ENCODE peak calls at places on chromosomes 2 and 18, in six cellular contexts. W is HCT116, X is B cell, A is fibroblast of the aortic adventitia, L is A549, Z is tibial artery. O is an unnamed sample.

GRCh38 chr2:225582355-225583116 is 183.0 kb downstream of the NYAP2 start:
- DNase-seq in X (no peak), W (no peak), A (no peak), L (no peak), Z (no peak), O (no peak)

GRCh38 chr2:191200910-191201309 is 44.3 kb upstream of the MYO1B start:
- DNase-seq in X (no peak), L (no peak), W (no peak), A (no peak), Z (no peak), O (no peak)

GRCh38 chr18:23337599-23338444 is 115.3 kb upstream of the RIOK3 start:
- DNase-seq in L (peak), X (no peak), Z (no peak), W (peak), A (no peak), O (no peak)

GRCh38 chr2:145230546-145230945 is 710.6 kb upstream of the ZEB2 start:
- DNase-seq in A (peak), W (no peak), L (no peak), Z (no peak), X (no peak), O (no peak)

GRCh38 chr2:26848336-26849055 is 564 bp downstream of the DPYSL5 start:
- DNase-seq in L (peak), X (peak), W (no peak), Z (no peak), A (no peak), O (no peak)

GRCh38 chr2:20585710-20586378 is 65.1 kb downstream of the HS1BP3 start:
- DNase-seq in X (no peak), W (no peak), A (no peak), Z (no peak), L (no peak), O (no peak)

GRCh38 chr2:220103596-220103995 is 476.2 kb downstream of the SLC4A3 start:
- DNase-seq in L (no peak), Z (no peak), X (no peak), A (no peak), W (no peak), O (no peak)

GRCh38 chr2:80519699-80520291 is 215.2 kb upstream of the LRRTM1 start:
- DNase-seq in X (no peak), W (no peak), A (no peak), L (no peak), Z (no peak), O (no peak)

GRCh38 chr2:204680576-204680975 is 135.3 kb downstream of the PARD3B start:
- DNase-seq in X (no peak), A (peak), Z (no peak), W (no peak), L (no peak), O (no peak)

GRCh38 chr2:174668075-174668474 is 70.5 kb upstream of the WIPF1 start:
- DNase-seq in A (no peak), L (no peak), Z (no peak), X (no peak), W (no peak), O (no peak)

GRCh38 chr2:199325881-199326280 is 131.9 kb downstream of the SATB2 start:
- DNase-seq in L (no peak), X (no peak), A (no peak), Z (no peak), W (no peak), O (no peak)

GRCh38 chr18:56662902-56663301 is 11.7 kb downstream of the WDR7 start:
- DNase-seq in L (no peak), A (no peak), W (no peak), X (no peak), Z (no peak), O (no peak)

GRCh38 chr18:77102246-77103040 is 30.1 kb downstream of the MBP start:
- DNase-seq in L (no peak), A (peak), W (no peak), Z (no peak), X (no peak), O (peak)

GRCh38 chr18:26634631-26635030 is 86.3 kb upstream of the KCTD1 start:
- DNase-seq in A (no peak), W (no peak), L (no peak), X (no peak), Z (no peak), O (no peak)

GRCh38 chr2:63661076-63661475 is 72.3 kb downstream of the MDH1 start:
- DNase-seq in W (no peak), A (peak), L (no peak), Z (no peak), X (no peak), O (peak)

GRCh38 chr2:16226942-16227664 is 286.8 kb downstream of the MYCN start:
- DNase-seq in X (no peak), L (no peak), A (no peak), W (no peak), Z (no peak), O (no peak)

GRCh38 chr18:12371590-12371989 is 5.4 kb downstream of the AFG3L2 start:
- DNase-seq in X (no peak), A (no peak), W (no peak), L (no peak), Z (no peak), O (no peak)

GRCh38 chr2:120722603-120723421 is 12.9 kb upstream of the GLI2 start:
- DNase-seq in W (no peak), Z (no peak), X (no peak), L (peak), A (peak), O (no peak)

GRCh38 chr2:38076250-38076709 is 329 bp upstream of the CYP1B1 start:
- DNase-seq in L (peak), W (peak), A (peak), Z (peak), X (peak), O (peak)

GRCh38 chr2:3433339-3433699 is 53.8 kb downstream of the TRAPPC12 start:
- DNase-seq in W (no peak), L (no peak), Z (no peak), A (no peak), X (no peak), O (no peak)

GRCh38 chr2:152037711-152038110 is 61.1 kb downstream of the CACNB4 start:
- DNase-seq in W (no peak), Z (peak), X (no peak), A (peak), L (no peak), O (no peak)

GRCh38 chr2:152407204-152407721 is 72.3 kb downstream of the FMNL2 start:
- DNase-seq in Z (peak), W (no peak), X (peak), A (peak), L (peak), O (no peak)

GRCh38 chr2:235979753-235980459 is 188.3 kb downstream of the GBX2 start:
- DNase-seq in W (no peak), A (no peak), X (no peak), L (no peak), Z (no peak), O (no peak)

GRCh38 chr2:150143087-150143536 is 344.4 kb downstream of the RND3 start:
- DNase-seq in X (no peak), A (peak), L (no peak), Z (no peak), W (no peak), O (no peak)

GRCh38 chr2:160747771-160748170 is 254.2 kb upstream of the RBMS1 start:
- DNase-seq in L (no peak), A (peak), Z (no peak), W (no peak), X (no peak), O (peak)

GRCh38 chr2:10188211-10188610 is 65.7 kb downstream of the RRM2 start:
- DNase-seq in A (no peak), Z (no peak), L (peak), W (peak), X (no peak), O (no peak)
- TF ChIP-seq CTCF in A (peak), Z (no peak), L (peak), W (peak), X (no peak), O (no peak)

DNA sequence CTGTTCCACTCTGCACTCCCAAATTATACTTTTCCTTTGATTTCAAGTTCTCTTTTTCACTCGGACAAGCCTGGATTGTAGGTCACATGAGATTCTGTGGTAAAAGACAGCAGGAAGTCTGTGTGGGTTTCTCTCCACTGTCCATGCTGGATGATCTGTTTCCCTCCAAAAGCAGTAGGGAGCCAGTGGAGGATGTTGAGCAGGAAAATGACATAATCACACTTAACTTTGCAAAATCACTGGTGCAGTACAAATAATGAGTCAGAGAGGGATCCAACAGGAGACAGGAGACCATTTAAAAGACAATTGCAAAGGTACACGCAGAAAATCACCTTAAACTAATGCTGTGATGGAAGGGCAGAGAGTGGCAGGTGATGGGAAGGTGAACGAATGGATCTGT is 301.3 kb downstream of the ZNF407 start:
- DNase-seq in L (peak), W (no peak), Z (no peak), A (peak), X (no peak), O (no peak)
- TF ChIP-seq CTCF in L (no peak), W (no peak), Z (no peak), A (no peak), X (no peak), O (no peak)

GRCh38 chr18:36829362-36830140 is 624 bp downstream of the KIAA1328 start:
- DNase-seq in W (no peak), Z (no peak), A (peak), L (no peak), X (no peak), O (no peak)
- TF ChIP-seq CTCF in W (peak), Z (no peak), A (no peak), L (no peak), X (no peak), O (no peak)

GRCh38 chr2:184646177-184646576 is 47.8 kb downstream of the ZNF804A start:
- DNase-seq in L (no peak), A (peak), X (no peak), W (no peak), Z (no peak), O (peak)

GRCh38 chr2:184646593-184646992 is 48.3 kb downstream of the ZNF804A start:
- DNase-seq in L (no peak), Z (no peak), X (no peak), A (no peak), W (no peak), O (no peak)

DNA sequence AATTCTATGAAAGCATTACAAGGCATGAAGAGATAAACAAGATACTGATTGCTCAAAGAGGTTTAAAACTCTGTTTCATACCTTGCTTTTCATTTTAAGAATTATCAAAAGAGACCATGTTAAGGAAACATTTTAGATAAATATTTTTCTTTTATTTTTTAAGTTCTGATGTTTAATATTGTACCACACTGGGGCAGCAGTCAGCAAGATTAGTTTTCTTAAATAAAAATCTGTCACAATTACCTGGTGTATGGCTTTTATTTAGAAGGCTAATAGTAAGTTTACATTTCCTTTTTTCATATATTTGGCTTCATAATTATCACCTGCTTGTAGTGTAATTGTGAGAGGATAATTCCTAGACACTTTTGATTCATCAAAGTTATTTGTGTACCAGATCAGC is 46.4 kb downstream of the ZNF804A start:
- DNase-seq in L (no peak), Z (no peak), A (peak), X (no peak), W (peak), O (peak)
- TF ChIP-seq CTCF in L (no peak), Z (no peak), A (peak), X (no peak), W (no peak), O (peak)

DNA sequence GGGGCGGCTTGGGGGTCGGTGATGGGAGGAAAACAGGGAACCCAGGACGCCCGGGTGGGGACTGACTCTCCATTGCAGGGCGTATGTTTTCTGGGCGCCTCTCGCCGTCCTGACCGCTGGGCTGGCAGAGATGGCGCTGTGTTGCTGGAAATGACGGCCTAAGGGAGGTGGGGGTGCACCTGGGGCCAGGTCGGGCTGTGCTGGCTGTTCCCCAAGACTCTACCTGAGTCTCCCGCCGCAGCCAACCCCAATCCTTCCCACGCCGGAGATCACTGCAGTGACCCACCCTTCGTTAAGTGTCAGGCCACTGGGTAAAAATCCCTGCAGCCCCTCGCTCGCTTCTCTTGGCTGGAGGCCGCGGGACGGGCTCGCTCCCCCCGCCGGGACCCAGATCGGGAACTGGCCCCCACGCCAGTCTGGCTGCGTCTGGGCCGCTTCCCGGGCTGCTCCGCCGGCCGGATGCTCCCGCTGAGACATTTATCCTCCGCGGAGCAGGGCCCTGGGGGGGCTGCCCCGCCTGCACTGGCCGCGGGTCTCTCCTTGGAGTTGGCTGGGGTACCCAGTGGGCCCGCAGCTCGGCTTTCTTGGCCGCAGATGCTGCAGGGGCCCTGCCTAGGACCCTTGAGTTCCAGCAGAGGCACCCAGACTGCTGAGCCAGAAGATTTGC is 7.8 kb upstream of the ARMC9 start:
- DNase-seq in L (no peak), Z (peak), A (peak), W (no peak), X (no peak), O (no peak)
- TF ChIP-seq CTCF in L (no peak), Z (peak), A (peak), W (no peak), X (no peak), O (no peak)

GRCh38 chr18:52907942-52908341 is 567.9 kb downstream of the DCC start:
- DNase-seq in Z (no peak), L (no peak), W (no peak), A (no peak), X (no peak), O (no peak)

GRCh38 chr18:52902188-52902587 is 562.2 kb downstream of the DCC start:
- DNase-seq in W (no peak), A (no peak), L (no peak), X (no peak), Z (no peak), O (no peak)

GRCh38 chr18:52907522-52907921 is 567.5 kb downstream of the DCC start:
- DNase-seq in A (no peak), W (no peak), X (no peak), L (no peak), Z (no peak), O (no peak)

GRCh38 chr18:52903858-52904257 is 563.9 kb downstream of the DCC start:
- DNase-seq in A (no peak), W (no peak), X (no peak), Z (no peak), L (peak), O (no peak)
- TF ChIP-seq CTCF in A (no peak), W (no peak), X (peak), Z (no peak), L (peak), O (no peak)

DNA sequence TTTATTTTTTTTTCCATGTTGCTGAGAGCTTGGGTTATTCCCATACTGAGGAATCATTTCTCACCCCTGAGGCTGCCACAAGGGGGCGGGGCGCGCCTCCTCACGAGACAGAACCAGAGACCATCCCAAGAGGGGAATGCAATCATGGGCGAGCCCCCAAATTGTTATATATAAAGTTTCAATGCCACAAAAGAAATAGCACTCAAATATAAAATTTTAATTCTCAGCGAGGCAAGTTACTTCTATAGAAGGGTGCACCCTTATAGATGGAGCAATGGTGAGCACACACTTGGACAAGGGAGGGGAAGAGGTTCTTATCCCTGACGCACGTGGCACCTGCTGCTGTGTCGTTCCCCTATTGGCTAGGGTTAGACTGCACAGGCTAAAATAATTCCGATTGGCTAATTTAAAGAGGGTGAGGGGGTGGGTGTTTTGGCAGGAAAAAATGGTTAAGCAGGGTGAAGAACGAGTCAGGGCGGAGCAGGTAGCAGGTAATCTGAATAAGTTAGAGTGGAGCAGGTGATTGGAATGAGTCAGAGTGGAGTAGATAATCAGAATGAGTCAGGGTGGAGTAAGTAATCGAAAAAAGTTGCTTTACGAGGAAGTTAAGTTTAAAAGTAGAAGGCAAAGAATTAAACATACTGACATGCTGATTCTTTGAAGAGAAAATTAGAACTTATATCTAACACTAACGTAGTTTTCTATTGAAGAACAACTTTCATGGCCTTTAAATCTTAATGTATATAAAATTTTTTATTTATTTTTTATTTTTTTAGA is 177.5 kb downstream of the MTCL1 start:
- DNase-seq in A (no peak), Z (no peak), L (peak), X (no peak), W (peak), O (no peak)
- TF ChIP-seq CTCF in A (peak), Z (no peak), L (peak), X (no peak), W (peak), O (no peak)

DNA sequence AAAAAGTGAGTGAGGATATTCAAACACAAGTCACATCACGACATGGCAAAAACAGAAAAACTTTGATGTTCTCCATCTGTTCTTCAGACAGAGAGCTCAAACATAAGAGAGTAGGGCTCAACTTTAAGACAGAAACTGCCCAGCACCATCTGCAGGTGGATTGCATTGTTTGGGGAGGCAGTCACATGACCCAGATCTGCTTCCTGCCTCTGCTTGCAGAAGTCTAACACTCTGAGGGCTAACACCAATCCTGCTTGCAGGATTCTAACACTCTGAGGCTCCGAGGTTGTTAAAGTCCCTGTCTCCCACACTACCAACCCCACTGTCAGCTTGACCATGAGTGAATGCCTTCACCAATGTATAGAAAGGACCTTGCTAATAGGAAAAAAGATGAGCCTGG is 176.8 kb upstream of the CREB1 start:
- DNase-seq in Z (no peak), L (no peak), X (no peak), A (peak), W (no peak), O (no peak)
- TF ChIP-seq CTCF in Z (no peak), L (no peak), X (no peak), A (no peak), W (peak), O (no peak)

GRCh38 chr2:44210362-44210761 is 41.7 kb downstream of the PPM1B start:
- DNase-seq in A (no peak), L (no peak), Z (no peak), W (no peak), X (no peak), O (no peak)

GRCh38 chr2:44211183-44211582 is 42.5 kb downstream of the PPM1B start:
- DNase-seq in A (no peak), X (no peak), W (no peak), L (no peak), Z (no peak), O (no peak)

GRCh38 chr2:44207102-44207501 is 38.4 kb downstream of the PPM1B start:
- DNase-seq in X (no peak), W (no peak), L (no peak), Z (no peak), A (no peak), O (no peak)

GRCh38 chr2:44215827-44216226 is 47.2 kb downstream of the PPM1B start:
- DNase-seq in W (no peak), L (no peak), Z (no peak), A (no peak), X (no peak), O (no peak)

DNA sequence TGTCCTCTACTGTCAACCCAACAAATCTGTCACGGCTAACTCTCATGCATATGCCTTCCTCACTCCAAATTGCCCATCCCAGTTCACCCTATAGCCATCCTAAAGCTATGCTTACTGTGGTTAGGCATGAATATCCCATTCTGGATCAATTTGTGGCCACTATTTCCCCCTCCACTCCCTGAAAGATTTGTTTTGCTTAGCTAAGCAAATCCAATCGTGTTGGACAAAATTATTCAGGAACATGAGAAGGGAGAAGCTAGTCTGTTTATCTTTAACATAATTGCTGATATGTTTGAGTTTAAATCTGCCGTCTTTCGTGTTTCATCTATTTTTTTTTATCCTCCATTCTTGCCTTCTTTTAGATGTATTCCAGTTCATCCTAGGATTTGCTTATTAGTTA is 43.6 kb downstream of the PPM1B start:
- DNase-seq in X (no peak), L (no peak), Z (no peak), A (no peak), W (no peak), O (no peak)
- TF ChIP-seq CTCF in X (no peak), L (no peak), Z (no peak), A (no peak), W (no peak), O (no peak)

GRCh38 chr2:241818943-241819270 is 9.9 kb downstream of the NEU4 start:
- DNase-seq in A (no peak), W (no peak), L (no peak), X (no peak), Z (no peak), O (no peak)
- TF ChIP-seq CTCF in A (no peak), W (no peak), L (no peak), X (no peak), Z (no peak), O (no peak)

O was measured in AG09319.